ENCODE peak calls at places on chromosomes 2 and 18, in five cellular contexts. One of them, this sample, is unnamed.

GRCh38 chr2:96888082-96889011 is 18.5 kb upstream of the SEMA4C start:
- DNase-seq in dermis blood vessel endothelial cell: no peak
- DNase-seq in T-helper 2 cell: no peak
- DNase-seq in GM23248: no peak
- DNase-seq in pons: peak; percentile 91
- DNase-seq in this sample: peak; percentile 93

GRCh38 chr2:31526946-31527345 is 53.8 kb downstream of the SRD5A2 start:
- DNase-seq in GM23248: no peak
- DNase-seq in pons: no peak
- DNase-seq in T-helper 2 cell: no peak
- DNase-seq in dermis blood vessel endothelial cell: no peak
- DNase-seq in this sample: no peak

GRCh38 chr18:58254873-58255511 is 211.0 kb downstream of the NEDD4L start:
- DNase-seq in GM23248: no peak
- DNase-seq in pons: no peak
- DNase-seq in dermis blood vessel endothelial cell: no peak
- DNase-seq in T-helper 2 cell: no peak
- DNase-seq in this sample: no peak

GRCh38 chr18:5604778-5605177 is 61.0 kb upstream of the EPB41L3 start:
- DNase-seq in T-helper 2 cell: no peak
- DNase-seq in pons: no peak
- DNase-seq in dermis blood vessel endothelial cell: no peak
- DNase-seq in GM23248: no peak
- DNase-seq in this sample: no peak

GRCh38 chr2:208033701-208034502 is 8.6 kb upstream of the PLEKHM3 start:
- DNase-seq in dermis blood vessel endothelial cell: peak; percentile 71
- DNase-seq in T-helper 2 cell: no peak
- DNase-seq in GM23248: peak; percentile 33
- DNase-seq in pons: no peak
- DNase-seq in this sample: peak; percentile 89

GRCh38 chr2:25419678-25420242 is 78.0 kb upstream of the DNMT3A start:
- DNase-seq in T-helper 2 cell: no peak
- DNase-seq in GM23248: no peak
- DNase-seq in pons: no peak
- DNase-seq in dermis blood vessel endothelial cell: no peak
- DNase-seq in this sample: no peak

GRCh38 chr18:49841236-49842217 is 28.2 kb upstream of the ACAA2 start:
- DNase-seq in dermis blood vessel endothelial cell: no peak
- DNase-seq in GM23248: no peak
- DNase-seq in T-helper 2 cell: no peak
- DNase-seq in pons: no peak
- DNase-seq in this sample: no peak

GRCh38 chr18:51251625-51252024 is 54.1 kb upstream of the MEX3C start:
- DNase-seq in pons: no peak
- DNase-seq in dermis blood vessel endothelial cell: no peak
- DNase-seq in T-helper 2 cell: no peak
- DNase-seq in GM23248: no peak
- DNase-seq in this sample: no peak

GRCh38 chr2:19478441-19478840 is 120.0 kb upstream of the OSR1 start:
- DNase-seq in pons: no peak
- DNase-seq in T-helper 2 cell: no peak
- DNase-seq in GM23248: peak; percentile 31
- DNase-seq in dermis blood vessel endothelial cell: no peak
- DNase-seq in this sample: peak; percentile 25

GRCh38 chr2:9618410-9618809 is 12.4 kb downstream of the YWHAQ start:
- DNase-seq in pons: no peak
- DNase-seq in T-helper 2 cell: no peak
- DNase-seq in dermis blood vessel endothelial cell: no peak
- DNase-seq in GM23248: no peak
- DNase-seq in this sample: no peak

GRCh38 chr2:168201211-168201610 is 46.2 kb downstream of the STK39 start:
- DNase-seq in GM23248: no peak
- DNase-seq in pons: no peak
- DNase-seq in T-helper 2 cell: no peak
- DNase-seq in dermis blood vessel endothelial cell: no peak
- DNase-seq in this sample: no peak

GRCh38 chr18:69684789-69685188 is 262.9 kb downstream of the CD226 start:
- DNase-seq in T-helper 2 cell: no peak
- DNase-seq in dermis blood vessel endothelial cell: no peak
- DNase-seq in pons: no peak
- DNase-seq in GM23248: no peak
- DNase-seq in this sample: no peak

GRCh38 chr18:76064998-76065397 is 430.0 kb downstream of the ZNF516 start:
- DNase-seq in pons: no peak
- DNase-seq in GM23248: no peak
- DNase-seq in T-helper 2 cell: no peak
- DNase-seq in dermis blood vessel endothelial cell: no peak
- DNase-seq in this sample: no peak

GRCh38 chr18:8830067-8831060 is 125.0 kb downstream of the MTCL1 start:
- DNase-seq in pons: no peak
- DNase-seq in T-helper 2 cell: no peak
- DNase-seq in GM23248: no peak
- DNase-seq in dermis blood vessel endothelial cell: no peak
- DNase-seq in this sample: peak; percentile 54

GRCh38 chr18:34936772-34937171 is 104.4 kb upstream of the MAPRE2 start:
- DNase-seq in GM23248: no peak
- DNase-seq in pons: no peak
- DNase-seq in T-helper 2 cell: no peak
- DNase-seq in dermis blood vessel endothelial cell: no peak
- DNase-seq in this sample: no peak

GRCh38 chr2:201276511-201276910 is 16.2 kb downstream of the CASP8 start:
- DNase-seq in dermis blood vessel endothelial cell: no peak
- DNase-seq in pons: no peak
- DNase-seq in T-helper 2 cell: no peak
- DNase-seq in GM23248: no peak
- DNase-seq in this sample: no peak

GRCh38 chr2:221399183-221399582 is 172.9 kb downstream of the EPHA4 start:
- DNase-seq in pons: no peak
- DNase-seq in dermis blood vessel endothelial cell: no peak
- DNase-seq in GM23248: no peak
- DNase-seq in T-helper 2 cell: no peak
- DNase-seq in this sample: no peak